ENCODE peak calls at places on chromosome 21, in five cellular contexts. One of them, this sample, is unnamed.

GRCh38 chr21:18663663-18664062 is 260.1 kb upstream of the TMPRSS15 start:
- DNase-seq in tibial artery: no peak
- DNase-seq in naive thymus-derived CD4-positive, alpha-beta T cell: no peak
- DNase-seq in adrenal gland: no peak
- DNase-seq in sigmoid colon: no peak
- DNase-seq in this sample: no peak

GRCh38 chr21:31752352-31752751 is 20.4 kb upstream of the SCAF4 start:
- DNase-seq in naive thymus-derived CD4-positive, alpha-beta T cell: no peak
- DNase-seq in tibial artery: no peak
- DNase-seq in sigmoid colon: no peak
- DNase-seq in adrenal gland: no peak
- DNase-seq in this sample: no peak

GRCh38 chr21:46000731-46001641 is 19.4 kb downstream of the COL6A1 start:
- DNase-seq in sigmoid colon: peak; percentile 87
- DNase-seq in tibial artery: peak; percentile 70
- DNase-seq in naive thymus-derived CD4-positive, alpha-beta T cell: no peak
- DNase-seq in adrenal gland: peak; percentile 20
- DNase-seq in this sample: no peak

GRCh38 chr21:17454315-17455027 is 58.4 kb upstream of the CXADR start:
- DNase-seq in tibial artery: no peak
- DNase-seq in sigmoid colon: no peak
- DNase-seq in adrenal gland: peak; percentile 70
- DNase-seq in naive thymus-derived CD4-positive, alpha-beta T cell: no peak
- DNase-seq in this sample: peak; percentile 87

GRCh38 chr21:38170705-38171682 is 85.8 kb upstream of the KCNJ15 start:
- DNase-seq in sigmoid colon: no peak
- DNase-seq in adrenal gland: peak; percentile 36
- DNase-seq in tibial artery: no peak
- DNase-seq in naive thymus-derived CD4-positive, alpha-beta T cell: no peak
- DNase-seq in this sample: no peak

GRCh38 chr21:31559368-31560119 is 99.9 kb upstream of the SOD1 start:
- DNase-seq in sigmoid colon: peak; percentile 91
- DNase-seq in adrenal gland: peak; percentile 74
- DNase-seq in tibial artery: peak; percentile 72
- DNase-seq in naive thymus-derived CD4-positive, alpha-beta T cell: peak; percentile 92
- DNase-seq in this sample: peak; percentile 98

GRCh38 chr21:31220567-31220966 is 123.5 kb downstream of the TIAM1 start:
- DNase-seq in sigmoid colon: no peak
- DNase-seq in adrenal gland: no peak
- DNase-seq in naive thymus-derived CD4-positive, alpha-beta T cell: no peak
- DNase-seq in tibial artery: no peak
- DNase-seq in this sample: no peak

GRCh38 chr21:14620152-14620551 is 74.0 kb upstream of the SAMSN1 start:
- DNase-seq in adrenal gland: no peak
- DNase-seq in sigmoid colon: no peak
- DNase-seq in naive thymus-derived CD4-positive, alpha-beta T cell: no peak
- DNase-seq in tibial artery: no peak
- DNase-seq in this sample: no peak

GRCh38 chr21:18608226-18608625 is 204.6 kb upstream of the TMPRSS15 start:
- DNase-seq in sigmoid colon: no peak
- DNase-seq in adrenal gland: no peak
- DNase-seq in naive thymus-derived CD4-positive, alpha-beta T cell: no peak
- DNase-seq in tibial artery: no peak
- DNase-seq in this sample: no peak

GRCh38 chr21:38804617-38805281 is 980 bp upstream of the ETS2 start:
- DNase-seq in sigmoid colon: peak; percentile 92
- DNase-seq in naive thymus-derived CD4-positive, alpha-beta T cell: peak; percentile 5
- DNase-seq in adrenal gland: peak; percentile 66
- DNase-seq in tibial artery: peak; percentile 90
- DNase-seq in this sample: peak; percentile 74

GRCh38 chr21:21039624-21040023 is 41.4 kb downstream of the NCAM2 start:
- DNase-seq in naive thymus-derived CD4-positive, alpha-beta T cell: no peak
- DNase-seq in sigmoid colon: no peak
- DNase-seq in adrenal gland: no peak
- DNase-seq in tibial artery: no peak
- DNase-seq in this sample: no peak

GRCh38 chr21:45320261-45320990 is 32.7 kb upstream of the POFUT2 start:
- DNase-seq in adrenal gland: no peak
- DNase-seq in naive thymus-derived CD4-positive, alpha-beta T cell: no peak
- DNase-seq in sigmoid colon: peak; percentile 67
- DNase-seq in tibial artery: peak; percentile 88
- DNase-seq in this sample: peak; percentile 53

GRCh38 chr21:41161428-41161827 is 6.5 kb upstream of the BACE2 start:
- DNase-seq in adrenal gland: peak; percentile 3
- DNase-seq in sigmoid colon: no peak
- DNase-seq in naive thymus-derived CD4-positive, alpha-beta T cell: no peak
- DNase-seq in tibial artery: no peak
- DNase-seq in this sample: no peak

GRCh38 chr21:15701845-15702244 is 27.9 kb upstream of the USP25 start:
- DNase-seq in adrenal gland: no peak
- DNase-seq in sigmoid colon: no peak
- DNase-seq in tibial artery: no peak
- DNase-seq in naive thymus-derived CD4-positive, alpha-beta T cell: no peak
- DNase-seq in this sample: no peak

GRCh38 chr21:41166947-41167346 is 1.0 kb upstream of the BACE2 start:
- DNase-seq in adrenal gland: no peak
- DNase-seq in tibial artery: peak; percentile 79
- DNase-seq in sigmoid colon: peak; percentile 84
- DNase-seq in naive thymus-derived CD4-positive, alpha-beta T cell: no peak
- DNase-seq in this sample: no peak

GRCh38 chr21:46569071-46569470 is 35.8 kb downstream of the S100B start:
- DNase-seq in tibial artery: no peak
- DNase-seq in sigmoid colon: no peak
- DNase-seq in naive thymus-derived CD4-positive, alpha-beta T cell: no peak
- DNase-seq in adrenal gland: no peak
- DNase-seq in this sample: no peak

GRCh38 chr21:26881504-26882228 is 36.5 kb upstream of the ADAMTS1 start:
- DNase-seq in naive thymus-derived CD4-positive, alpha-beta T cell: no peak
- DNase-seq in sigmoid colon: no peak
- DNase-seq in tibial artery: no peak
- DNase-seq in adrenal gland: no peak
- DNase-seq in this sample: no peak

GRCh38 chr21:18801468-18801867 is 397.9 kb upstream of the TMPRSS15 start:
- DNase-seq in tibial artery: no peak
- DNase-seq in sigmoid colon: no peak
- DNase-seq in adrenal gland: no peak
- DNase-seq in naive thymus-derived CD4-positive, alpha-beta T cell: no peak
- DNase-seq in this sample: peak; percentile 32

GRCh38 chr21:46112731-46113215 is 14.9 kb downstream of the COL6A2 start:
- DNase-seq in adrenal gland: no peak
- DNase-seq in naive thymus-derived CD4-positive, alpha-beta T cell: no peak
- DNase-seq in sigmoid colon: peak; percentile 63
- DNase-seq in tibial artery: no peak
- DNase-seq in this sample: peak; percentile 3

DNA sequence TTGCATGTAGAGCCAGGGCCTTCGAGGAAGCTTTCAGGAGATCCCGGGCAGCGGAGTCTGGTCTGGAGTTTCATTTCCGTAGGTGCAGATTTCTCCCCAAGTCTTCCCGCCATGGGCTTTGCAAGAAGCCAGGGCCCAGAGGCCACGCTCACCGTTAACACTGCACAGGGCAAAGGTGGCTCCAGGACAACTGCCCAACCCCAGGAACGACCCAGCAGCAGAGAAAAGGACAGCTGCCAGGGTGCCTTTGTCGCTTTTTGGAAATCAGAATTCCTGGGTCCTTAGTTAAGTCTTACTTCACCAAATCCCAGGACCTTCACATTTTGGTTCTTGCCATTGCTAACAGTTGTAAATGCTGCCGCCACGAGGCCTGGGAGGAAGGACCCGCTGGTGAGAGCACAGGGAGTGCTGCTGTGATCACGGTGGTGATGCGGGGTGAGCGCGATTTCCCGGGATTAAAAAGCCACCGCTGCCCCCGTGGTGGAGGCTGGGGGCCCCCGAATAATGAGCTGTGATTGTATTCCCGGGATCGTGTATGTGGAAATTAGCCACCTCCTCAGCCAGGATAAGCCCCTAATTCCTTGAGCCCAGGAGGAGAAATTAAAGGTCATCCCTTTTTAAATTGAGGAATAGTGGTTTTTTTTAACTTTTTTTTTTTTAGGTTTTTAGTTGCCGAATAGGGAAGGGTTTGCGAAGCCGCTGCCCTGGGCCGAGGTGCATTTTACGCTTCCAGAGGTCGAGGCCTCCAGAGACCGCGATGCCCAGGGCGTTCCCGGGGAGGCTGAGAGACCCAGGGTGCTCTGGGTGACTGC is 8.2 kb downstream of the SIM2 start:
- DNase-seq in tibial artery: peak; percentile 23
- DNase-seq in naive thymus-derived CD4-positive, alpha-beta T cell: no peak
- DNase-seq in adrenal gland: no peak
- DNase-seq in sigmoid colon: no peak
- DNase-seq in this sample: no peak
- H3K4me1 ChIP-seq in tibial artery: peaks cover 35% of the 10 kb centered on the region
- H3K4me1 ChIP-seq in naive thymus-derived CD4-positive, alpha-beta T cell: no peaks in the 10 kb centered on the region
- H3K4me1 ChIP-seq in adrenal gland: peaks cover 23% of the 10 kb centered on the region
- H3K4me1 ChIP-seq in sigmoid colon: peaks cover 56% of the 10 kb centered on the region
- H3K4me1 ChIP-seq in this sample: no peaks in the 10 kb centered on the region

GRCh38 chr21:44301961-44302406 is 2.1 kb downstream of the PFKL start:
- DNase-seq in sigmoid colon: no peak
- DNase-seq in tibial artery: no peak
- DNase-seq in naive thymus-derived CD4-positive, alpha-beta T cell: no peak
- DNase-seq in adrenal gland: no peak
- DNase-seq in this sample: no peak

GRCh38 chr21:44304041-44304738 is 4.3 kb downstream of the PFKL start:
- DNase-seq in adrenal gland: no peak
- DNase-seq in tibial artery: no peak
- DNase-seq in naive thymus-derived CD4-positive, alpha-beta T cell: no peak
- DNase-seq in sigmoid colon: no peak
- DNase-seq in this sample: no peak

GRCh38 chr21:44304846-44305245 is 5.0 kb downstream of the PFKL start:
- DNase-seq in naive thymus-derived CD4-positive, alpha-beta T cell: no peak
- DNase-seq in tibial artery: no peak
- DNase-seq in sigmoid colon: no peak
- DNase-seq in adrenal gland: no peak
- DNase-seq in this sample: peak; percentile 76

GRCh38 chr21:44305691-44306090 is 5.8 kb downstream of the PFKL start:
- DNase-seq in tibial artery: no peak
- DNase-seq in adrenal gland: no peak
- DNase-seq in sigmoid colon: no peak
- DNase-seq in naive thymus-derived CD4-positive, alpha-beta T cell: no peak
- DNase-seq in this sample: no peak

DNA sequence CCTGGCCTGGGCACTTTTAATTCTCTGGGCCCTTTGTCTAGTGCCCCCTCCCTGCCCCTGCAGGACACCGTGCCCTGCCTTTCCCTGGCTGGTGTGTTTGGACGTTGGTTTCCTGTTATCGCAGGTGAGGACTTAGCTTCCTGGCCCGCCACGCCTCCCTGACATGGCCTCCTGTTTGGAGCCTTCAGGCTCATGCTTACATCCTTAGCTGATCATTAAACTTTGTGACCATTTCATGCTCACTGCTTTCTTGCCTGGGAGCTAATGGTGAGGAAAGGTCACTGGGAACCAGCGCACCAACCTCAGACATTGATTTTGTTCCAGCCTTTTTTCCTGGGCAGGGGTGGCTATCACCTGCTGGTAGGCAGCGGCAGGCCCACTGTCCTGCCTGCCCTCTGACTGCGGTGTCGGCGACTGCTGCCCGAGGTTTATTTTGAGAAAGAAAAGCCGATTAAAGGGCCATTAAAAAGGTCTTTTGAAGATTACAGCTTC is 3.7 kb downstream of the PFKL start:
- DNase-seq in tibial artery: no peak
- DNase-seq in naive thymus-derived CD4-positive, alpha-beta T cell: no peak
- DNase-seq in adrenal gland: no peak
- DNase-seq in sigmoid colon: no peak
- DNase-seq in this sample: no peak
- H3K27me3 ChIP-seq in tibial artery: no peaks in the 10 kb centered on the region
- H3K27me3 ChIP-seq in naive thymus-derived CD4-positive, alpha-beta T cell: no peaks in the 10 kb centered on the region
- H3K27me3 ChIP-seq in adrenal gland: no peaks in the 10 kb centered on the region
- H3K27me3 ChIP-seq in sigmoid colon: no peaks in the 10 kb centered on the region
- H3K27me3 ChIP-seq in this sample: no peaks in the 10 kb centered on the region

GRCh38 chr21:33018707-33019455 is 6.9 kb upstream of the OLIG2 start:
- DNase-seq in sigmoid colon: no peak
- DNase-seq in tibial artery: no peak
- DNase-seq in naive thymus-derived CD4-positive, alpha-beta T cell: no peak
- DNase-seq in adrenal gland: no peak
- DNase-seq in this sample: no peak

GRCh38 chr21:33019516-33019884 is 6.2 kb upstream of the OLIG2 start:
- DNase-seq in tibial artery: no peak
- DNase-seq in naive thymus-derived CD4-positive, alpha-beta T cell: no peak
- DNase-seq in adrenal gland: no peak
- DNase-seq in sigmoid colon: no peak
- DNase-seq in this sample: no peak

GRCh38 chr21:33021150-33021549 is 4.6 kb upstream of the OLIG2 start:
- DNase-seq in naive thymus-derived CD4-positive, alpha-beta T cell: no peak
- DNase-seq in sigmoid colon: no peak
- DNase-seq in tibial artery: no peak
- DNase-seq in adrenal gland: no peak
- DNase-seq in this sample: no peak

GRCh38 chr21:33020558-33021100 is 5.1 kb upstream of the OLIG2 start:
- DNase-seq in sigmoid colon: no peak
- DNase-seq in naive thymus-derived CD4-positive, alpha-beta T cell: no peak
- DNase-seq in adrenal gland: no peak
- DNase-seq in tibial artery: no peak
- DNase-seq in this sample: no peak

DNA sequence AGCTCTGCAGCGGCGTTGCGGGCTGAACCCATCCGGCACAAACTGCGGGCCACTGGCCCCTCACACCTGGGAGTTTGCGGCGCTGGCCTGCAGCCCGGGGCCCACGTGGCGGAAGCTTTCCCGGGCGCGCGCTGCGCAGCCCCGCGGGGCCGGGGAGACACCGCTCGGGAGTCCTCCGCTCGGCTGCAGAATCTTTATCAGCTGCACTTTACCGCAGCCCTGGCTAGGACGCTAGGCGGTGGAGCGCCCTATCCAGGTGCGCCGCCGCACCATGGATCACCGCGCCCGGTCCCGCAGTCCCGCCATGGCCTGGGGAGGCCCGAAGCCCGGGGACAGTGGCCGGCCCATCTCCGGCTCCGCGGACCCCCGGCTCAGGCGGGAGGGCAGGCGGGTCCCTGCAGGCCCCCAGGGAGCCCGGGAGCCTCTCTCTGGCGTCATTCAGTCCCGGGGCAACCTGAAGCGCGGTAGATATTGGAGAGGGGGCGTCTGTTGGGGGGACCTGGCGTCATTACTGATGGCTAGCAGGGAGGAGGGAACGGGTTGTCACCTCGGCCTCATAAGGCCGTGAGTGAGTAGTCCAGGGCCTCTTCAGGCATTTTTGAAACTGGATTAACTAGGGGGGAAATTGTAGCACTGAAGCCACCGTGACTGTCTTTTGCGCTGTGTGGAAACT is 5.7 kb upstream of the OLIG2 start:
- DNase-seq in adrenal gland: no peak
- DNase-seq in naive thymus-derived CD4-positive, alpha-beta T cell: no peak
- DNase-seq in tibial artery: no peak
- DNase-seq in sigmoid colon: no peak
- DNase-seq in this sample: no peak
- H3K4me3 ChIP-seq in adrenal gland: no peak overlapping the region
- H3K4me3 ChIP-seq in naive thymus-derived CD4-positive, alpha-beta T cell: peak overlapping the region; percentile 35
- H3K4me3 ChIP-seq in tibial artery: no peak overlapping the region
- H3K4me3 ChIP-seq in sigmoid colon: no peak overlapping the region
- H3K4me3 ChIP-seq in this sample: no peak overlapping the region

DNA sequence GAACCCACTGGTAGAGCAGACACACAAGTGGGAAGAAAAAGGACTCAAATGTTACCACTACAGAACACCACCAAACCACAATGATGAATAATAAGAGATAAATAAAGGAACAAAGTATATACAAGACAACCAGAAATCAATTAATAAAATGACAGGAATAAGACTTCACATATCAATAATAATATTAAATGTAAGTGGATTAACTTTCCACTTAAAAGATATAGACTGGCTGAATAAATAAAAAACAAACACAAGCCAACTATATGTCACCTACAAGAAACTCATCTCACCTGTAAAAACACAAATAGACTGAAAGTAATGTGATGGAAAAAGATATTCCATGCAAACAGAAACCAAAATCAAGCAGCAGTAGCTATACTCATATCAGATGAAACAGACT is 6.9 kb upstream of the CLIC6 start:
- DNase-seq in sigmoid colon: no peak
- DNase-seq in naive thymus-derived CD4-positive, alpha-beta T cell: no peak
- DNase-seq in tibial artery: no peak
- DNase-seq in adrenal gland: no peak
- DNase-seq in this sample: no peak
- H3K4me1 ChIP-seq in sigmoid colon: no peaks in the 10 kb centered on the region
- H3K4me1 ChIP-seq in naive thymus-derived CD4-positive, alpha-beta T cell: no peaks in the 10 kb centered on the region
- H3K4me1 ChIP-seq in tibial artery: no peaks in the 10 kb centered on the region
- H3K4me1 ChIP-seq in adrenal gland: no peaks in the 10 kb centered on the region
- H3K4me1 ChIP-seq in this sample: no peaks in the 10 kb centered on the region